ENCODE peak calls at places on chromosomes 6 and 20, in four cellular contexts. U is CD8-positive, alpha-beta memory T cell; Y is heart left ventricle; Q is stomach. K is an unnamed sample. For H3K27me3, the result is how much of the 10 kb centered on the place peaks cover.

GRCh38 chr20:63652192-63652980 is 838 bp downstream of the STMN3 start:
- DNase-seq in Q (no peak), Y (peak), U (peak), K (peak)

GRCh38 chr6:111709615-111710398 is 104.1 kb upstream of the TRAF3IP2 start:
- DNase-seq in Q (peak), Y (peak), U (peak), K (peak)

GRCh38 chr20:46222521-46223007 is 85.7 kb downstream of the CDH22 start:
- DNase-seq in Q (peak), Y (peak), U (no peak), K (peak)

GRCh38 chr20:64164123-64164836 is at the start of gene MYT1:
- DNase-seq in U (no peak), Q (no peak), Y (no peak), K (no peak)

GRCh38 chr6:37934276-37934675 is 114.7 kb downstream of the ZFAND3 start:
- DNase-seq in Q (no peak), U (no peak), Y (no peak), K (no peak)

GRCh38 chr6:28914941-28915340 is 8.8 kb downstream of the TRIM27 start:
- DNase-seq in Q (no peak), Y (no peak), U (no peak), K (no peak)

GRCh38 chr20:52496191-52496590 is 304.6 kb upstream of the ZFP64 start:
- DNase-seq in Q (no peak), Y (no peak), U (no peak), K (no peak)

GRCh38 chr6:47111685-47112084 is 69.6 kb upstream of the ADGRF1 start:
- DNase-seq in U (no peak), Q (no peak), Y (no peak), K (no peak)

GRCh38 chr20:4369798-4370124 is 351.9 kb upstream of the PRND start:
- DNase-seq in U (no peak), Y (no peak), Q (no peak), K (no peak)

GRCh38 chr6:141598487-141598886 is 534.2 kb upstream of the GJE1 start:
- DNase-seq in Q (no peak), Y (no peak), U (no peak), K (no peak)

GRCh38 chr6:21135484-21136005 is 458.0 kb upstream of the SOX4 start:
- DNase-seq in Q (no peak), U (no peak), Y (no peak), K (no peak)

GRCh38 chr6:106046116-106046853 is 39.9 kb upstream of the PRDM1 start:
- DNase-seq in Y (no peak), U (no peak), Q (no peak), K (no peak)

GRCh38 chr6:9502991-9503761 is 911.7 kb downstream of the TFAP2A start:
- DNase-seq in U (no peak), Q (no peak), Y (no peak), K (no peak)

GRCh38 chr6:156434049-156434794 is 343.0 kb upstream of the ARID1B start:
- DNase-seq in Y (no peak), Q (no peak), U (no peak), K (no peak)

GRCh38 chr6:139330271-139330670 is 38.5 kb upstream of the TXLNB start:
- DNase-seq in U (no peak), Q (no peak), Y (no peak), K (no peak)

GRCh38 chr20:56001890-56002289 is 3.4 kb downstream of the CBLN4 start:
- DNase-seq in Q (no peak), Y (no peak), U (no peak), K (no peak)

GRCh38 chr20:56003111-56003800 is 2.1 kb downstream of the CBLN4 start:
- DNase-seq in U (no peak), Q (no peak), Y (no peak), K (peak)

GRCh38 chr20:56003966-56004365 is 1.4 kb downstream of the CBLN4 start:
- DNase-seq in Y (peak), U (no peak), Q (no peak), K (peak)

GRCh38 chr20:56004611-56005388 is 519 bp downstream of the CBLN4 start:
- DNase-seq in U (no peak), Q (no peak), Y (no peak), K (peak)

GRCh38 chr20:56005389-56005715 is at the start of gene CBLN4:
- DNase-seq in U (no peak), Q (no peak), Y (no peak), K (no peak)
- H3K27me3 ChIP-seq in U (under half), Q (half or more), Y (under half), K (under half)

DNA sequence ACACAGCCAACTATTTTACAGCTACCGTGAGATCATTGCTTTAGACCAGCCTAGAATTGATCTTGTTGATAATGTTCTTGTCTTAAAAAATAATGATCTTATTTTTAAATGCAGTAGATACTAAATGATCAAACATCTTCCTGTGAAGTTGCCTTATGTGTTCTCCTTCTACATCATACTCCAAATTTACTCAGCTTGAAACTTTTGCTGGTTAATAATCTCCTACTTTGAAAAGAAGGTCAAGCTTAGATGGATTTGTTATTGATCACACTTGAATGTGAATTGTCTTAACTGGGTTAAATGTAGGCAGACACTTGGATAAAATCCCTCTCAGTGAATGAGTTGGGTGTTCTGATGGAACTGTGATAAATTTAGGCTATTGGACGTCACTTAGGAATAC is 91.9 kb downstream of the HAO1 start:
- DNase-seq in Y (no peak), U (no peak), Q (no peak), K (no peak)
- H3K27me3 ChIP-seq in Y (under half), U (under half), Q (under half), K (under half)

GRCh38 chr6:30116724-30117123 is 3.8 kb upstream of the TRIM31 start:
- DNase-seq in Q (no peak), Y (no peak), U (no peak), K (no peak)
- H3K27me3 ChIP-seq in Q (half or more), Y (under half), U (under half), K (under half)

GRCh38 chr20:60113771-60114170 is 155.5 kb downstream of the CDH26 start:
- DNase-seq in Q (peak), Y (no peak), U (no peak), K (no peak)
- H3K27me3 ChIP-seq in Q (under half), Y (under half), U (under half), K (under half)